ENCODE peak calls at places on chromosomes 1 and 21, in ten cellular contexts. H is tibial nerve, A is right atrium auricular region, E is pancreas, R is mucosa of descending colon, J is endothelial cell, O is ovary, X is adrenal gland, B is right lobe of liver, L is IMR-90. G is an unnamed sample.

GRCh38 chr1:94925561-94926364 is 1.1 kb downstream of the CNN3 start:
- DNase-seq in O (peak; percentile 84), B (peak; percentile 63), E (peak; percentile 74), R (peak; percentile 61), L (peak; percentile 87), X (peak; percentile 76), J (peak; percentile 78), A (peak; percentile 88), H (peak; percentile 83), G (peak; percentile 94)

GRCh38 chr21:45380566-45380965 is 24.4 kb upstream of the COL18A1 start:
- DNase-seq in E (peak; percentile 28), A (no peak), B (no peak), L (no peak), J (no peak), O (peak; percentile 28), H (no peak), R (peak; percentile 27), X (no peak), G (no peak)

GRCh38 chr1:27314169-27314568 is 7.8 kb upstream of the TMEM222 start:
- DNase-seq in O (no peak), X (no peak), L (no peak), J (no peak), B (no peak), H (no peak), R (no peak), A (no peak), E (no peak), G (no peak)

GRCh38 chr1:108605633-108606032 is 45.7 kb downstream of the EEIG2 start:
- DNase-seq in R (no peak), X (no peak), B (no peak), H (no peak), J (no peak), A (no peak), E (no peak), L (no peak), O (no peak), G (no peak)

GRCh38 chr1:79353224-79353623 is 346.7 kb upstream of the ADGRL4 start:
- DNase-seq in B (no peak), R (no peak), O (no peak), E (no peak), H (peak; percentile 71), J (peak; percentile 53), L (peak; percentile 74), X (peak; percentile 32), A (no peak), G (peak; percentile 56)

GRCh38 chr1:12356004-12356890 is 126.4 kb downstream of the VPS13D start:
- DNase-seq in L (peak; percentile 73), X (no peak), J (no peak), B (no peak), O (no peak), A (no peak), H (no peak), R (no peak), E (no peak), G (no peak)

GRCh38 chr1:111825217-111825616 is 69.5 kb downstream of the DDX20 start:
- DNase-seq in X (no peak), B (no peak), R (no peak), O (no peak), L (no peak), J (no peak), H (no peak), A (no peak), E (no peak), G (no peak)

GRCh38 chr1:215128514-215128913 is 46.0 kb downstream of the KCNK2 start:
- DNase-seq in X (no peak), L (no peak), R (no peak), O (no peak), H (no peak), A (no peak), B (no peak), J (no peak), E (no peak), G (no peak)

DNA sequence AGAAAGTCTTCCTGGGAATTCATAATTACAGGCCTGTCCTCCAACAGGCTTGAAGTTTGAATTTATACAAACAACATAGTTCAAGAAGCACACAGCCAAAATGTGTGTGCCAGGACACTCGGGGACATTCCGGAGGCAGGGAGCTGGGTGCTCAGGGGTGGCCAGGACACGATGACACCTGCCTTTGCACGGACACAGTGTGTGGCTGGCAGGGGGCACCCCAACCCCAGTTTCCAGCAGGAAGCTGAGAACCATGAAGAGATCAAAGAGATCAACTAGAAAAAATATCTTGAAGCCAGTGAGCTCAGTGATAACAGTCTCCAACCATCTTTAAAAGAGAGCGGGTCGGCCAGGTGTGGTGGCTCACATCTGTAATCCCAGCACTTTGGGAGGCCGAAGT is 32.5 kb upstream of the TRAPPC10 start:
- DNase-seq in J (no peak), L (no peak), X (no peak), B (no peak), H (no peak), E (no peak), O (no peak), R (no peak), A (no peak), G (no peak)
- TF ChIP-seq CTCF in J (no peak), L (peak; percentile 11), X (no peak), B (no peak), H (peak; percentile 11), E (no peak), O (no peak), R (no peak), A (no peak), G (no peak)

DNA sequence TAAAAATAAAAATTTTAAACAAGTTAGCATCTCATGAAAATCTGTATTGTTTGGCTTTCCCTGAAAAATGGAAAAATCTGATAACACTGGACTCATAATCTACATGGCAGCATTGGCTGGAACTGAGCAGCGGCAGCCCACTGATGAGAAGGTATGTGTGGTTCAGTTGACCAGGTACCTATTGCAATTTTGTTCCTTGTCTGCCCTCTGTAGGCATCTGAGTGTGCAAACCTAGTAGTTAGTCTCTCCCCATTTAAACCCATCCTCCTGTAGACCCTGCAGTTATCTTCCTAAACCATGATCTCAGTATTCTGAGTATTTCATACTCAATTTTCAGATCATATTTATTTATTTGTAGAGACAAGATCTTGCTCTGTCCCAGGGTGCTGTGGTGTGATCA is 59.4 kb upstream of the SERBP1 start:
- DNase-seq in O (no peak), L (peak; percentile 15), E (no peak), B (no peak), R (no peak), A (no peak), J (no peak), H (no peak), X (no peak), G (peak; percentile 8)
- TF ChIP-seq CTCF in O (no peak), L (peak; percentile 21), E (no peak), B (peak; percentile 18), R (no peak), A (peak; percentile 54), J (no peak), H (no peak), X (no peak), G (peak; percentile 31)

DNA sequence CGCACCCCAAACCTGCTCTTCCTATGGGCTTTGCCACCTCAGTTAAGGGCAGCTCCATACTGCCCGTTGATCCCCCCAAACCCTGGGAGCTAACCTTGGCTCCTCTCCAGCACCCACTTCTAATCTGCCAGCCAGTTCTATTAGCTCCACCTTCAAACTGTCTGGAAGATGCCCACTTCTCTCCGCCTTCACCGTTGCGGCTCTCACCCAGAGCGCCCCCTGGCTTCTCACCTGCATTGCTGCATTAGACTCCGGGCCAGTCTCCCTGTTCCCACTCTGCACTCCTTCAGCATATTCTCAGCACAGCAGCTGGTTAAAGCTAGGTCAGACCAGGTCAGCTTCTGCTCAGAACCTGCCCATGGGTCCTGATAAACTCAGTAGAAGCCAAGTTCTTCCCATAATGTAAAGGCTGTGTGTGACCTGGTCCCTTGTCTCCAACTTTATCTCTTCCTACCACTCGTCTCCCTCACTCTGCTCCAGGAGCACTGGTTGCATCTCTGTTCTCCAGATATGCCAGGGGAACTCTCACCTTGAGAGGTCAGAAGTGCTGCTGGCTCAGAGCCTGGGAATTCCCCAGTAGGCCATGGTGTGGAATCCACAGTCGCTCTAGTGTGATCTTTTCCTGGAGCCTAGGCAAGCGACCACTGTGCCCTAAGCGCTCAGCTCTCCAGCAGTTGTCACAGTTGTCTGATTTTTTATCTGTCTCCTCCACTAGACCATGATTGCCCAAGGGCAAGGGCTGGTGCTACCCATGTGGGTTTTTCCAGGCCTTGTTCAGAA is 150.3 kb downstream of the HMGB4 start:
- DNase-seq in R (no peak), J (peak; percentile 77), L (no peak), B (peak; percentile 51), O (no peak), X (peak; percentile 45), E (no peak), A (no peak), H (no peak), G (peak; percentile 8)
- TF ChIP-seq CTCF in R (peak; percentile 13), J (peak; percentile 69), L (no peak), B (peak; percentile 32), O (no peak), X (peak; percentile 24), E (peak; percentile 27), A (peak; percentile 68), H (peak; percentile 13), G (peak; percentile 56)

GRCh38 chr1:2504949-2505272 is 21.5 kb downstream of the PANK4 start:
- DNase-seq in L (no peak), H (no peak), R (no peak), B (no peak), O (no peak), J (no peak), X (no peak), E (no peak), A (no peak), G (no peak)

GRCh38 chr1:2502210-2502609 is 24.2 kb downstream of the PANK4 start:
- DNase-seq in A (no peak), J (no peak), B (no peak), R (no peak), E (no peak), L (no peak), H (no peak), X (no peak), O (no peak), G (no peak)

GRCh38 chr1:2504224-2504948 is 22.0 kb downstream of the PANK4 start:
- DNase-seq in O (no peak), H (no peak), L (no peak), J (no peak), E (no peak), A (no peak), B (no peak), X (no peak), R (no peak), G (no peak)

GRCh38 chr1:2502661-2503553 is 23.5 kb downstream of the PANK4 start:
- DNase-seq in H (no peak), A (no peak), X (no peak), O (no peak), L (no peak), J (no peak), B (no peak), E (no peak), R (no peak), G (no peak)

DNA sequence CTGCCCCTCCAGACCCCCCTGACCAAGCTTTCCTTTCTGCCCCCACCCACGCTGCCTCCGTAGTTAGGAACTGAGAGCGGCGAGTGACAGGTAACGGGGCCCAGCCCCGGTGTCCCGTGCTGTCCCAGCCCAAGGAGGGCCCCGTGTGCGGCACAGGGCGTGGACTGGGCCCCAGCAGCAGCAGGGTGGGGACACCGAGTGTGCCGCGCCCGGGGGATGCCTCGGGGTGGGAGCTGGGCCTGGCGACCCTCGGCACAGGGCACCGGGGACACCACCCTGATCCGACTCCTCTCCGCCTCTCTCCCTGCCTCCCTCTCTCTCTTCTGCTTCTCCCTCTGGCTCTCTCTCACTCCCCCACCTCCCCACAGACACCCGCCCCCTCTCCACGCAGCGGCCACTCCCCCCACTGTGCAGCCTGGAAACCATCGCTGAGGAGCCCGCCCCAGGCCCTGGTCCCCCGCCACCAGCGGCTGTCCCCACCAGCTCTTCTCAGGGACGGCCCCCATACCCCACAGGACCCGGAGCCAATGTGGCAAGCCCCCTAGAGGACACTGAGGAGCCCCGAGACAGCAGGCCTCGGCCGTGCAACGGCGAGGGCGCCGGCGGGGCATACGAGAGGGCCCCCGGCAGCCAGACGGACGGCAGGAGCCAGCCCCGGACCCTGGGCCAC is 22.7 kb downstream of the PANK4 start:
- DNase-seq in H (no peak), J (no peak), X (no peak), R (no peak), L (no peak), B (no peak), E (no peak), A (no peak), O (no peak), G (no peak)
- TF ChIP-seq CTCF in H (no peak), J (no peak), X (no peak), R (no peak), L (no peak), B (no peak), E (no peak), A (no peak), O (no peak), G (no peak)